ENCODE peak calls at places on chromosomes 2 and 18, in seven cellular contexts. G is K562, C is fibroblast of pulmonary artery, P is PC-3, U is transverse colon, Y is OCI-LY7, T is psoas muscle. F is an unnamed sample.

GRCh38 chr18:8858888-8859511 is 153.6 kb downstream of the MTCL1 start:
- DNase-seq in U (no peak), Y (no peak), C (peak), T (no peak), G (no peak), P (peak), F (peak)

GRCh38 chr2:171957061-171957460 is 34.8 kb downstream of the HAT1 start:
- DNase-seq in Y (no peak), C (peak), T (no peak), G (no peak), P (peak), U (no peak), F (no peak)

GRCh38 chr18:68803371-68803770 is 5.5 kb downstream of the CCDC102B start:
- DNase-seq in C (peak), U (peak), P (no peak), G (no peak), T (peak), Y (no peak), F (peak)

GRCh38 chr2:189298038-189298437 is 118.5 kb upstream of the COL5A2 start:
- DNase-seq in T (no peak), Y (no peak), G (no peak), U (no peak), P (no peak), C (peak), F (peak)

GRCh38 chr2:85997016-85997970 is 108.4 kb downstream of the POLR1A start:
- DNase-seq in U (no peak), C (peak), T (peak), Y (no peak), P (no peak), G (peak), F (peak)

GRCh38 chr2:19611491-19612332 is 253.3 kb upstream of the OSR1 start:
- DNase-seq in Y (no peak), U (peak), T (no peak), G (no peak), P (peak), C (peak), F (peak)

GRCh38 chr18:3061581-3062416 is 48.9 kb upstream of the LPIN2 start:
- DNase-seq in C (no peak), P (no peak), U (no peak), Y (no peak), T (no peak), G (no peak), F (no peak)

GRCh38 chr2:19574788-19575260 is 216.4 kb upstream of the OSR1 start:
- DNase-seq in G (no peak), U (peak), C (peak), P (no peak), Y (no peak), T (peak), F (peak)

GRCh38 chr2:208077286-208077685 is 47.0 kb downstream of the CRYGD start:
- DNase-seq in G (no peak), Y (no peak), U (no peak), P (no peak), C (peak), T (no peak), F (peak)

GRCh38 chr2:158686166-158686792 is 108.8 kb upstream of the DAPL1 start:
- DNase-seq in T (no peak), C (peak), G (no peak), Y (no peak), P (no peak), U (no peak), F (no peak)

GRCh38 chr2:26399781-26400376 is 1.8 kb upstream of the DRC1 start:
- DNase-seq in G (no peak), P (no peak), Y (no peak), U (no peak), T (no peak), C (no peak), F (no peak)

GRCh38 chr2:207265849-207266248 is 100.1 kb upstream of the KLF7 start:
- DNase-seq in C (no peak), G (no peak), P (no peak), Y (no peak), T (no peak), U (no peak), F (peak)

GRCh38 chr2:241958818-241959545 is 89.5 kb downstream of the RTP5 start:
- DNase-seq in G (no peak), U (no peak), P (no peak), T (no peak), Y (no peak), C (no peak), F (no peak)

GRCh38 chr18:58599106-58599505 is 29.8 kb downstream of the ALPK2 start:
- DNase-seq in C (no peak), T (no peak), P (peak), G (no peak), U (no peak), Y (no peak), F (peak)

GRCh38 chr2:71811726-71812125 is 335.9 kb downstream of the CYP26B1 start:
- DNase-seq in G (no peak), U (no peak), P (no peak), T (no peak), C (no peak), Y (no peak), F (no peak)

GRCh38 chr2:126399001-126399400 is 257.0 kb upstream of the GYPC start:
- DNase-seq in U (no peak), Y (peak), C (no peak), G (no peak), T (no peak), P (no peak), F (no peak)

GRCh38 chr2:43347751-43348150 is 121.3 kb upstream of the ZFP36L2 start:
- DNase-seq in P (no peak), T (no peak), G (no peak), C (no peak), Y (no peak), U (no peak), F (peak)

GRCh38 chr2:43345872-43346271 is 119.5 kb upstream of the ZFP36L2 start:
- DNase-seq in G (no peak), P (no peak), C (no peak), U (no peak), Y (no peak), T (no peak), F (no peak)

GRCh38 chr2:43349944-43350343 is 123.5 kb upstream of the ZFP36L2 start:
- DNase-seq in Y (no peak), U (no peak), T (no peak), G (no peak), C (no peak), P (no peak), F (no peak)

GRCh38 chr2:43346619-43347018 is 120.2 kb upstream of the ZFP36L2 start:
- DNase-seq in C (no peak), U (no peak), G (no peak), T (no peak), Y (no peak), P (no peak), F (no peak)

GRCh38 chr2:43348904-43349725 is 122.7 kb upstream of the ZFP36L2 start:
- DNase-seq in G (no peak), Y (no peak), U (no peak), C (no peak), P (no peak), T (peak), F (no peak)
- H3K4me3 ChIP-seq in G (no peak), Y (no peak), U (no peak), C (no peak), P (no peak), T (no peak), F (no peak)

DNA sequence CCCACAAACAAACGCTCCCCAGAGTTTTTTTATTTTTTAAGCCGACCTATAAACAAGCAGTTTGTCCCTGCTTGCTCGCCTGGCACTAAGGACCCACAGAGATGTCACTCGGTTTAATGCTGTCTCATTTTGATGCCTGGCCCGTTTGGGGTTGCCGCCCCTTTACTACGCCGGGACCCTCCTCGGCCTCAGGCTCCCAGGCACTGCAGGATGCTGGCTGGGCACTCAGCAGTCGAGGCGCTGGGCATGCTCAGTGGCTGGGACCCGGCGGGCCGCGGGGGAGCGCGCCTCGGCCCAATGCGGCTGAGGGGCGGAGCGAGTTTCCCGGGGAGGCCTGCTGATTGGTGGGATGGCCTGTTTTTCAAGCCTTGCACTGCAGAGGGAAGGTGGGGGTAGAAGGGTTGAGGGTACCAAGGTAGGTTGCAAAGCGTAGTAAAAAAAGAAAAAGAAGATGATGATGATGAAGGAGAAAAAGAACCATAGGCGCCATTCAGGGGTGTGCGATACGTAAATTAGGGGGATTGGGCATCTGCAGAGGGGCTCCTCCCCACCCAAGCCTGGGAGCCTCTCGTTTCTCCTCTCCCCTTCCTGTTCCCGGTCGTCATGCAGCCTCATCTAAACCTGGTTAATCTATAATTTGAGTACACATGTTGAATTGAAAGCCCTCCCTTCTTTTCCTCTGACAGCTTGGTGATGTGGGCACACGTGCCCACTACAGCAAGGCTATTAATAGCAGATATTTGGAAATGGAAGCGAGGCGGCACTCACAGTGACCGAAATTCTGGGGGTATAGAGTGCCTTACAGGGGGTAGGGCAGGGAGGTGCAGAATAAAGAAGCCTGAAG is 1.5 kb upstream of the IRS1 start:
- DNase-seq in T (peak), Y (peak), P (peak), G (no peak), C (peak), U (peak), F (peak)
- TF ChIP-seq CTCF in T (no peak), Y (no peak), P (no peak), G (no peak), C (no peak), U (no peak), F (no peak)

DNA sequence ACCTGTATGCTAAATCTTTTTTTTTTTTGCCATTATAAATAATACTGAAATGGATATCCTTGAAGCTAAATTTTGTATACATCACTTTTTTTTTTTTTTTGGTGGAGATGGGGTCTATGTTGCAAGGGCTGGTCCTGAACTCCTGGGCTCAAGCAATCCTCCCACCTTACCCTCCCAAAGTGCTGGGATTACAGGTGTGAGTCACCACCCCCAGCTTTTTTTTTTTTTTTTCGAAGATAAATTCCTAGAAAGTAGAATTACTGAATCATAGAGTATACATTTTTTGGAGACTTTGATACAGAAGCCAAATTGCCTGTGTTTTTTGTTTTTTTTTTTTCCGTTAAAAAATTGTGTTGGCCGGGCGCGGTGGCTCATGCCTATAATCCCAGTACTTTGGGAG is 51.0 kb upstream of the MCFD2 start:
- DNase-seq in T (no peak), P (peak), C (no peak), G (no peak), U (no peak), Y (no peak), F (no peak)
- H3K4me3 ChIP-seq in T (no peak), P (no peak), C (no peak), G (no peak), U (no peak), Y (no peak), F (no peak)

DNA sequence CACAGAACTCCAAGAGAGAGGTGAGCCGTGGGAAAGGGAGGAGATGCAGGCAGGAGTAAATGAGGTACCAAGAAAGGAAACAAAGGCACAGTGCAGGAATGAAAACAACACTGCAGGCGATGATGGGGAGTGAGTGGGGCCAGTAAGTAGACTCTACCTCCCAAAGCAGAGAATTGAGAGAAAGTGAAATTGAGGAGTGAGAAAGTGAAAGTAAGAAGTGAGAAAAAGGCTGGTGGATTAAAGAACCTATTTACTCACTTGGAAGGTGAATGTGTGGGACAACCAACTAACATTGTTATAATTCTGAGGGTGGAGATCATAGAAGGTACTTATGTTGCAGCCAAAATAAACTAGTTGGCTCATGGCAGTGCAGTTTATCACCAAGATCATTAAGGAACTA is 193.1 kb upstream of the TMEM200C start:
- DNase-seq in G (no peak), U (no peak), Y (no peak), T (no peak), C (no peak), P (no peak), F (peak)
- TF ChIP-seq CTCF in G (no peak), U (no peak), Y (no peak), T (no peak), C (no peak), P (no peak), F (no peak)

DNA sequence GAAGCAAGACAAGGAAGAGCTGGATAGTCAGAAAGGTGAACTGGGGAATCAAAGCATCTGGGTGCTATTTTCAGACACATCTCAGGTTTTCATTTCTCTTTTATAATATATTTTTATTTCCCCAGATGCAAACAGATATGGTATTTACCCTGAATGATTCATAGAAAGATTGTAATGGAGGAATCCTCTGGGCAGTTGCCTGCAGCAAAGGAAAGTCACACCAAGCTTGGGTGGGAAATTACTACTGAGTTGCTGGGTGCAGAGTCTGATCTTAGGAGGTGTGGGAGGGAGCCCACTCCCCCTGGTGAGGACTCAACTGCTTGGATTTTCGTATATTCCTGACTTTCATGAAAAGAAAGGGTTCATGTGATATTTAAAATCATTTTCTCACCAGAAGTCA is 2.1 kb downstream of the EFR3B start:
- DNase-seq in T (no peak), U (no peak), Y (no peak), C (no peak), G (no peak), P (peak), F (no peak)
- H3K4me3 ChIP-seq in T (no peak), U (no peak), Y (no peak), C (no peak), G (no peak), P (peak), F (no peak)

F was measured in choroid plexus epithelial cell.